ENCODE peak calls at places on chromosomes 6 and 20, in eight cellular contexts. L is astrocyte of the cerebellum, W is B cell, T is ovary, R is MCF 10A, Q is esophagus muscularis mucosa, U is GM12878, O is MM.1S. K is an unnamed sample.

GRCh38 chr6:161882196-161882595 is 608.3 kb upstream of the AGPAT4 start:
- DNase-seq in L (no peak), T (no peak), W (no peak), R (no peak), U (no peak), Q (no peak), O (no peak), K (no peak)

GRCh38 chr6:123587838-123588545 is 48.8 kb downstream of the TRDN start:
- DNase-seq in Q (no peak), O (no peak), W (no peak), U (no peak), R (no peak), T (no peak), L (no peak), K (no peak)

GRCh38 chr6:1024161-1024560 is 287.7 kb upstream of the FOXQ1 start:
- DNase-seq in U (no peak), L (no peak), O (no peak), Q (no peak), W (no peak), T (no peak), R (no peak), K (no peak)

GRCh38 chr6:145071836-145072235 is 663.5 kb downstream of the EPM2A start:
- DNase-seq in W (no peak), U (no peak), O (no peak), Q (no peak), L (peak), R (peak), T (no peak), K (no peak)

GRCh38 chr6:109626311-109626710 is 64.7 kb downstream of the AK9 start:
- DNase-seq in W (no peak), U (no peak), R (peak), L (no peak), Q (no peak), O (no peak), T (no peak), K (no peak)

GRCh38 chr20:21703740-21704407 is 1.6 kb upstream of the PAX1 start:
- DNase-seq in O (no peak), Q (no peak), W (no peak), T (no peak), R (no peak), L (no peak), U (no peak), K (no peak)

GRCh38 chr6:33634203-33634727 is 13.1 kb downstream of the ITPR3 start:
- DNase-seq in Q (no peak), U (no peak), R (no peak), W (no peak), T (peak), O (no peak), L (no peak), K (no peak)

GRCh38 chr20:64188682-64189529 is 24.7 kb downstream of the MYT1 start:
- DNase-seq in Q (no peak), O (no peak), T (no peak), U (no peak), W (no peak), R (peak), L (no peak), K (no peak)

GRCh38 chr6:48535569-48535968 is 424.6 kb upstream of the PTCHD4 start:
- DNase-seq in T (no peak), L (peak), R (peak), O (no peak), W (no peak), U (no peak), Q (no peak), K (no peak)

GRCh38 chr20:35720165-35721123 is 21.2 kb downstream of the ROMO1 start:
- DNase-seq in T (no peak), O (no peak), R (no peak), Q (no peak), U (no peak), W (no peak), L (no peak), K (no peak)

GRCh38 chr6:14037402-14038277 is 79.9 kb upstream of the CD83 start:
- DNase-seq in T (no peak), O (no peak), L (peak), R (peak), Q (no peak), W (no peak), U (no peak), K (no peak)

GRCh38 chr20:50957798-50958732 is at the start of gene DPM1:
- DNase-seq in R (peak), O (peak), T (peak), W (peak), L (no peak), Q (peak), U (peak), K (peak)

GRCh38 chr6:151661928-151662327 is 145.6 kb upstream of the ESR1 start:
- DNase-seq in L (no peak), W (no peak), T (no peak), U (no peak), R (peak), Q (no peak), O (no peak), K (no peak)

GRCh38 chr6:593907-594212 is 63.0 kb downstream of the HUS1B start:
- DNase-seq in Q (no peak), L (no peak), O (no peak), R (no peak), W (no peak), T (no peak), U (no peak), K (no peak)

GRCh38 chr6:118869350-118869749 is 24.6 kb upstream of the ASF1A start:
- DNase-seq in O (no peak), R (peak), T (no peak), U (no peak), W (no peak), L (peak), Q (no peak), K (no peak)

GRCh38 chr6:155678361-155678760 is 222.7 kb upstream of the NOX3 start:
- DNase-seq in L (no peak), T (no peak), Q (no peak), U (no peak), R (no peak), W (no peak), O (no peak), K (no peak)

GRCh38 chr6:69180361-69181067 is 545.4 kb downstream of the ADGRB3 start:
- DNase-seq in L (no peak), R (no peak), O (no peak), T (no peak), Q (no peak), W (no peak), U (no peak), K (no peak)

GRCh38 chr6:69181964-69182363 is 546.9 kb downstream of the ADGRB3 start:
- DNase-seq in L (no peak), Q (no peak), T (no peak), R (no peak), O (no peak), U (no peak), W (no peak), K (no peak)

GRCh38 chr6:69185276-69185675 is 550.2 kb downstream of the ADGRB3 start:
- DNase-seq in O (no peak), U (no peak), L (no peak), Q (no peak), W (no peak), T (no peak), R (no peak), K (no peak)

GRCh38 chr6:69179681-69180080 is 544.6 kb downstream of the ADGRB3 start:
- DNase-seq in O (peak), W (no peak), L (no peak), R (peak), T (no peak), Q (no peak), U (no peak), K (no peak)
- TF ChIP-seq CTCF in O (peak), W (no peak), L (no peak), R (no peak), T (no peak), Q (no peak), U (no peak), K (no peak)

GRCh38 chr6:30843611-30843998 is 40.7 kb upstream of the DDR1 start:
- DNase-seq in O (no peak), T (no peak), Q (no peak), U (no peak), L (no peak), R (no peak), W (no peak), K (no peak)
- TF ChIP-seq CTCF in O (no peak), T (no peak), Q (no peak), U (no peak), L (no peak), R (no peak), W (no peak), K (no peak)

DNA sequence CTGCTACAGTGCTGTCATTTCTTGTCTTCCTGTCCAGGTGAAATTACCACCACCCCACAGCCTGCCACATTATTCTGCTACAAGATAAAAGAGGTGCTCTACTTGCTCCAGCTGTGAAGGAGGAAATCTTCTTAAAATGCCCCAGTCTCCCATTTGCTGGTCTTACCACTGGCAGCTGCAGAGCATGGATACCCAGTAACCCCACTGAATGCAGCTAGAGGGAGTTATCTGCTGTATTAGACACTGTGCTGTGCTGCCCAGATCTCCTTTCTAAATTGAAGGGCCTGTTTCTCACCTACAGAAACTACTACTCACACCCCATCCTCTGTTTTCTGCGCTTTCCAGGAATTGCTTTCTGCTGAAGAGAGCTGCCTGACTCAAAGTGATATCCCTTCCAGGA is 517.8 kb downstream of the PKHD1 start:
- DNase-seq in T (no peak), Q (no peak), L (no peak), W (no peak), R (no peak), U (no peak), O (no peak), K (no peak)
- TF ChIP-seq CTCF in T (no peak), Q (no peak), L (no peak), W (no peak), R (no peak), U (peak), O (no peak), K (no peak)

GRCh38 chr20:41171736-41172295 is 34.5 kb downstream of the PLCG1 start:
- DNase-seq in O (no peak), R (no peak), L (no peak), U (no peak), W (peak), Q (no peak), T (no peak), K (no peak)

GRCh38 chr20:41174373-41174772 is 37.0 kb downstream of the PLCG1 start:
- DNase-seq in Q (no peak), L (no peak), R (no peak), U (no peak), T (peak), W (peak), O (no peak), K (no peak)

GRCh38 chr20:41172296-41173140 is 35.2 kb downstream of the PLCG1 start:
- DNase-seq in O (no peak), L (no peak), T (peak), U (no peak), W (peak), Q (no peak), R (no peak), K (no peak)

GRCh38 chr20:41173791-41174341 is 36.5 kb downstream of the PLCG1 start:
- DNase-seq in W (peak), O (no peak), L (no peak), T (peak), R (no peak), Q (no peak), U (no peak), K (no peak)

GRCh38 chr20:41173161-41173721 is 35.9 kb downstream of the PLCG1 start:
- DNase-seq in Q (peak), O (peak), W (peak), T (peak), R (peak), L (peak), U (no peak), K (peak)
- TF ChIP-seq CTCF in Q (peak), O (peak), W (peak), T (peak), R (peak), L (peak), U (peak), K (peak)

GRCh38 chr6:15285682-15286294 is 39.9 kb downstream of the JARID2 start:
- DNase-seq in W (no peak), O (no peak), U (no peak), R (no peak), L (no peak), Q (no peak), T (no peak), K (no peak)
- TF ChIP-seq CTCF in W (no peak), O (no peak), U (no peak), R (peak), L (no peak), Q (no peak), T (no peak), K (peak)

GRCh38 chr6:85404497-85405174 is 45.2 kb upstream of the NT5E start:
- DNase-seq in U (no peak), Q (no peak), L (peak), W (no peak), T (peak), R (peak), O (no peak), K (no peak)
- TF ChIP-seq CTCF in U (no peak), Q (no peak), L (no peak), W (no peak), T (no peak), R (no peak), O (no peak), K (no peak)

GRCh38 chr6:148170286-148170685 is 172.4 kb upstream of the SASH1 start:
- DNase-seq in R (no peak), T (no peak), U (no peak), O (no peak), Q (peak), W (no peak), L (no peak), K (no peak)

GRCh38 chr6:148168856-148169255 is 173.8 kb upstream of the SASH1 start:
- DNase-seq in U (no peak), T (no peak), W (no peak), Q (peak), L (no peak), O (no peak), R (no peak), K (no peak)

GRCh38 chr6:148169701-148170100 is 172.9 kb upstream of the SASH1 start:
- DNase-seq in L (no peak), W (no peak), R (no peak), Q (peak), U (no peak), T (no peak), O (no peak), K (no peak)

GRCh38 chr6:148166339-148166949 is 176.2 kb upstream of the SASH1 start:
- DNase-seq in T (no peak), U (no peak), W (no peak), Q (no peak), R (peak), L (peak), O (peak), K (peak)

DNA sequence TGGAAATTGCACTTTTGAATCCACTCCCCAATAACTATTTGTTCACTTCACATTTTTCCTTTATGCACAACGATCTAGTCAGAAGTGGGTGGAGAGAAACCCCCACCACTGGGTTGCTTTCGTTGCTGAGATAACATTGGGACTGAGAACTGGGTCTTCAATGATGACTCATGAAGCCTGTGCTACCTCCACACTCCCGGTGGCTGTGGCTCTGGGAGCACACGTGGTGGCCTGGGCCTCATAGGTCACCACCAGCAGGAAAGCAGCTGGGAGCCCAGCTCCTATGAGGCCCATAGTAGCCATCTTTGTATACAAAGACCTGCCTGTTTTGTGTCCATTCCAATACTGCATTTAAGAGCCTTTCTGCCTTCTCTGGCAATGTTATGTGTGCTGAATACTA is 178.0 kb upstream of the SASH1 start:
- DNase-seq in T (no peak), W (no peak), L (no peak), U (no peak), O (no peak), R (no peak), Q (no peak), K (no peak)
- TF ChIP-seq CTCF in T (no peak), W (no peak), L (no peak), U (no peak), O (no peak), R (no peak), Q (no peak), K (no peak)

DNA sequence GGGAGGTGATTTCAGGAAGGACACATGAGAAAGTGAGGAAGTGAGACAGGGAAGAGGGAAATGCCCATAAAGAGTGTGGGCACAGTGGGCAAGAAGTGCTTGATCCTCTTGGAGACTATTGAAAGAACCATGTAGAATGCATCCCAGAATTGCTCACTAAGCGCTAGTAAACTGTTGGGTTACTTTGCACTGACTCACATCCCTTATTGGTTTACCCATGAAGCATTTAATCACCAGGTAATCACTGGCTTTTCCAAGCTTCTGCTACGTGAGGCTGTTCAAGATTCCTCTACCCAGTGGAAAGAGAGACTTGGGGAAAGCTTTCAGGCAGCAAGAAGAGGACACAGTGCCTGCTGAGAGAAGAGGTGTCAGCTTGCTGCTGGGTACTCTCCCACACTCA is 410.0 kb upstream of the JAG1 start:
- DNase-seq in L (no peak), R (no peak), T (no peak), W (no peak), U (no peak), Q (no peak), O (no peak), K (no peak)
- TF ChIP-seq CTCF in L (no peak), R (no peak), T (no peak), W (no peak), U (no peak), Q (no peak), O (no peak), K (no peak)

GRCh38 chr6:56618050-56618449 is 24.6 kb downstream of the DST start:
- DNase-seq in R (no peak), Q (no peak), W (no peak), U (no peak), O (no peak), T (no peak), L (no peak), K (no peak)
- TF ChIP-seq CTCF in R (peak), Q (no peak), W (no peak), U (peak), O (no peak), T (no peak), L (peak), K (no peak)